ENCODE peak calls at places on chromosomes 16 and 17, in seven cellular contexts. One of them, this sample, is unnamed.

GRCh38 chr17:82350182-82351030 is 8.6 kb upstream of the TEX19 start:
- DNase-seq in HCT116: peak; percentile 56
- DNase-seq in T47D: peak; percentile 56
- DNase-seq in GM12878: no peak
- DNase-seq in K562: no peak
- DNase-seq in SK-N-SH: no peak
- DNase-seq in H1: no peak
- DNase-seq in this sample: no peak

GRCh38 chr17:3818786-3819185 is 17.8 kb upstream of the ITGAE start:
- DNase-seq in GM12878: no peak
- DNase-seq in H1: no peak
- DNase-seq in HCT116: no peak
- DNase-seq in K562: no peak
- DNase-seq in T47D: no peak
- DNase-seq in SK-N-SH: no peak
- DNase-seq in this sample: peak; percentile 29

GRCh38 chr16:74577882-74578366 is 29.0 kb downstream of the GLG1 start:
- DNase-seq in GM12878: peak; percentile 57
- DNase-seq in HCT116: peak; percentile 94
- DNase-seq in T47D: no peak
- DNase-seq in SK-N-SH: no peak
- DNase-seq in K562: no peak
- DNase-seq in H1: no peak
- DNase-seq in this sample: no peak

GRCh38 chr16:83887088-83887487 is 11.8 kb upstream of the MLYCD start:
- DNase-seq in SK-N-SH: no peak
- DNase-seq in GM12878: no peak
- DNase-seq in H1: no peak
- DNase-seq in T47D: peak; percentile 72
- DNase-seq in HCT116: peak; percentile 31
- DNase-seq in K562: no peak
- DNase-seq in this sample: no peak

GRCh38 chr17:6919158-6919557 is 76.7 kb upstream of the ALOX12 start:
- DNase-seq in SK-N-SH: no peak
- DNase-seq in H1: no peak
- DNase-seq in T47D: no peak
- DNase-seq in K562: no peak
- DNase-seq in GM12878: no peak
- DNase-seq in HCT116: no peak
- DNase-seq in this sample: no peak

GRCh38 chr17:42754782-42755181 is 6.2 kb upstream of the RAMP2 start:
- DNase-seq in HCT116: no peak
- DNase-seq in K562: no peak
- DNase-seq in SK-N-SH: no peak
- DNase-seq in GM12878: no peak
- DNase-seq in H1: no peak
- DNase-seq in T47D: no peak
- DNase-seq in this sample: no peak

GRCh38 chr16:83015871-83016270 is 389.1 kb downstream of the CDH13 start:
- DNase-seq in T47D: no peak
- DNase-seq in SK-N-SH: no peak
- DNase-seq in HCT116: no peak
- DNase-seq in K562: no peak
- DNase-seq in H1: no peak
- DNase-seq in GM12878: no peak
- DNase-seq in this sample: no peak

GRCh38 chr17:1843947-1844346 is 14.1 kb downstream of the RPA1 start:
- DNase-seq in T47D: no peak
- DNase-seq in H1: no peak
- DNase-seq in K562: no peak
- DNase-seq in GM12878: no peak
- DNase-seq in SK-N-SH: no peak
- DNase-seq in HCT116: no peak
- DNase-seq in this sample: no peak

GRCh38 chr17:16287563-16288027 is 65.7 kb downstream of the CENPV start:
- DNase-seq in H1: no peak
- DNase-seq in K562: no peak
- DNase-seq in HCT116: no peak
- DNase-seq in SK-N-SH: no peak
- DNase-seq in T47D: no peak
- DNase-seq in GM12878: peak; percentile 80
- DNase-seq in this sample: peak; percentile 48

GRCh38 chr16:67541391-67542263 is 13.0 kb downstream of the RIPOR1 start:
- DNase-seq in T47D: no peak
- DNase-seq in SK-N-SH: no peak
- DNase-seq in GM12878: no peak
- DNase-seq in K562: no peak
- DNase-seq in HCT116: no peak
- DNase-seq in H1: no peak
- DNase-seq in this sample: no peak

GRCh38 chr17:39105705-39106104 is 45.7 kb downstream of the PLXDC1 start:
- DNase-seq in K562: no peak
- DNase-seq in T47D: no peak
- DNase-seq in HCT116: no peak
- DNase-seq in GM12878: no peak
- DNase-seq in H1: no peak
- DNase-seq in SK-N-SH: no peak
- DNase-seq in this sample: no peak
- TF ChIP-seq JUND in K562: no peak
- TF ChIP-seq JUND in T47D: no peak
- TF ChIP-seq JUND in HCT116: no peak
- TF ChIP-seq JUND in GM12878: no peak
- TF ChIP-seq JUND in H1: no peak
- TF ChIP-seq JUND in SK-N-SH: no peak
- TF ChIP-seq JUND in this sample: no peak

GRCh38 chr17:80517641-80518040 is 27.0 kb upstream of the RPTOR start:
- DNase-seq in HCT116: no peak
- DNase-seq in H1: no peak
- DNase-seq in K562: no peak
- DNase-seq in SK-N-SH: no peak
- DNase-seq in GM12878: no peak
- DNase-seq in T47D: no peak
- DNase-seq in this sample: no peak
- TF ChIP-seq JUND in HCT116: no peak
- TF ChIP-seq JUND in H1: no peak
- TF ChIP-seq JUND in K562: no peak
- TF ChIP-seq JUND in SK-N-SH: no peak
- TF ChIP-seq JUND in GM12878: no peak
- TF ChIP-seq JUND in T47D: no peak
- TF ChIP-seq JUND in this sample: no peak

GRCh38 chr17:66426397-66427033 is 124.1 kb downstream of the PRKCA start:
- DNase-seq in K562: peak; percentile 16
- DNase-seq in H1: no peak
- DNase-seq in SK-N-SH: no peak
- DNase-seq in GM12878: no peak
- DNase-seq in T47D: peak; percentile 45
- DNase-seq in HCT116: peak; percentile 31
- DNase-seq in this sample: peak; percentile 66
- TF ChIP-seq JUND in K562: no peak
- TF ChIP-seq JUND in H1: no peak
- TF ChIP-seq JUND in SK-N-SH: no peak
- TF ChIP-seq JUND in GM12878: no peak
- TF ChIP-seq JUND in T47D: no peak
- TF ChIP-seq JUND in HCT116: no peak
- TF ChIP-seq JUND in this sample: no peak

GRCh38 chr16:81939164-81940067 is 71.9 kb downstream of the SDR42E1 start:
- DNase-seq in K562: no peak
- DNase-seq in T47D: peak; percentile 31
- DNase-seq in H1: peak; percentile 71
- DNase-seq in GM12878: no peak
- DNase-seq in SK-N-SH: no peak
- DNase-seq in HCT116: no peak
- DNase-seq in this sample: no peak

GRCh38 chr16:81937305-81938038 is 73.8 kb downstream of the SDR42E1 start:
- DNase-seq in K562: no peak
- DNase-seq in SK-N-SH: no peak
- DNase-seq in T47D: no peak
- DNase-seq in HCT116: no peak
- DNase-seq in H1: peak; percentile 43
- DNase-seq in GM12878: no peak
- DNase-seq in this sample: no peak

GRCh38 chr16:81938331-81939163 is 72.7 kb downstream of the SDR42E1 start:
- DNase-seq in H1: peak; percentile 27
- DNase-seq in HCT116: no peak
- DNase-seq in K562: no peak
- DNase-seq in SK-N-SH: no peak
- DNase-seq in T47D: no peak
- DNase-seq in GM12878: no peak
- DNase-seq in this sample: no peak

GRCh38 chr16:81945665-81946064 is 65.6 kb downstream of the SDR42E1 start:
- DNase-seq in T47D: no peak
- DNase-seq in H1: no peak
- DNase-seq in GM12878: no peak
- DNase-seq in SK-N-SH: no peak
- DNase-seq in K562: no peak
- DNase-seq in HCT116: no peak
- DNase-seq in this sample: no peak

GRCh38 chr16:81940781-81941560 is 70.3 kb downstream of the SDR42E1 start:
- DNase-seq in GM12878: no peak
- DNase-seq in K562: no peak
- DNase-seq in T47D: peak; percentile 79
- DNase-seq in H1: peak; percentile 45
- DNase-seq in HCT116: peak; percentile 57
- DNase-seq in SK-N-SH: peak; percentile 15
- DNase-seq in this sample: peak; percentile 47
- TF ChIP-seq JUND in GM12878: no peak
- TF ChIP-seq JUND in K562: peak; percentile 37
- TF ChIP-seq JUND in T47D: no peak
- TF ChIP-seq JUND in H1: peak; percentile 54
- TF ChIP-seq JUND in HCT116: peak; percentile 39
- TF ChIP-seq JUND in SK-N-SH: no peak
- TF ChIP-seq JUND in this sample: no peak

GRCh38 chr17:79866791-79867190 is 27.6 kb upstream of the CBX4 start:
- DNase-seq in HCT116: no peak
- DNase-seq in K562: no peak
- DNase-seq in SK-N-SH: peak; percentile 19
- DNase-seq in T47D: no peak
- DNase-seq in GM12878: no peak
- DNase-seq in H1: no peak
- DNase-seq in this sample: no peak
- TF ChIP-seq JUND in HCT116: no peak
- TF ChIP-seq JUND in K562: no peak
- TF ChIP-seq JUND in SK-N-SH: no peak
- TF ChIP-seq JUND in T47D: no peak
- TF ChIP-seq JUND in GM12878: no peak
- TF ChIP-seq JUND in H1: no peak
- TF ChIP-seq JUND in this sample: no peak

GRCh38 chr16:3168706-3169105 is 19.3 kb upstream of the OR1F1 start:
- DNase-seq in H1: no peak
- DNase-seq in HCT116: no peak
- DNase-seq in K562: no peak
- DNase-seq in T47D: peak; percentile 57
- DNase-seq in SK-N-SH: no peak
- DNase-seq in GM12878: no peak
- DNase-seq in this sample: no peak

GRCh38 chr16:3170440-3171180 is 17.4 kb upstream of the OR1F1 start:
- DNase-seq in H1: peak; percentile 77
- DNase-seq in GM12878: no peak
- DNase-seq in SK-N-SH: no peak
- DNase-seq in HCT116: no peak
- DNase-seq in T47D: peak; percentile 33
- DNase-seq in K562: no peak
- DNase-seq in this sample: no peak

GRCh38 chr16:3173892-3174617 is 13.9 kb upstream of the OR1F1 start:
- DNase-seq in HCT116: no peak
- DNase-seq in SK-N-SH: peak; percentile 81
- DNase-seq in GM12878: no peak
- DNase-seq in H1: peak; percentile 95
- DNase-seq in T47D: peak; percentile 68
- DNase-seq in K562: peak; percentile 69
- DNase-seq in this sample: peak; percentile 65

GRCh38 chr16:3171855-3172593 is 16.0 kb upstream of the OR1F1 start:
- DNase-seq in SK-N-SH: peak; percentile 51
- DNase-seq in K562: peak; percentile 74
- DNase-seq in HCT116: no peak
- DNase-seq in T47D: no peak
- DNase-seq in H1: peak; percentile 96
- DNase-seq in GM12878: no peak
- DNase-seq in this sample: peak; percentile 67

DNA sequence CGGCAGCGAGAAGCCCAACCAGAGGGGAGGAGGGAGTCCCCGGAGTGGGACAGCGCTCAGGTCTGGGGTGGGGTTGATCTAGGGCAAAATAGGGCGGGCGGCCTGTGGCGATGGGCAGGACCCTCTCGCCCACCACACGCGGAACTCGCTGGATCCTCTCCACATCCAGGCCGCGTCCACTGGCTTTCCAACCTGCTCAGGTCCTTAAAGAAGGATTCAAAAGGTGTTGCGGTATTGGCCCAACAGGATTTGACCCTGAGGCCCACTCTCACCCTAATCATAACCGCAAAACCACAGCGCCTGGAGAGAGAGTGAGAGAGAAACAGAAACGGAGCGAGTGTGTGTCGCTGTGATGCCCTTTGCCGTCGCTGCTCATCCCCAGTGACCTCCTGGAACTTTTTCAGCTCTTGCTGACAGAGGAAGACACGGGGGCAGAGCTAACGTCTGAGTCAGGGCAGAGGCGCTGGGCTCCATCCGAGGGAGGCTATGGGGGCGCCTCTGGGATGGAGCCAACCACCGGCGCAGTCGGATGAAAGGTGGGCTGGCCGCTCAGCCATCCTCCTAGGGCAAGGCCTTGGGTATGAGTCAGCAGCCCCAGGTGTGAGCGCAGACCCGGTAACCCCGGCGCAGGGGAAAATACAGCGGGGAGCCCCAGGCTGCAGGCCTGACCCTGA is 16.7 kb upstream of the OR1F1 start:
- DNase-seq in GM12878: no peak
- DNase-seq in H1: no peak
- DNase-seq in T47D: no peak
- DNase-seq in SK-N-SH: peak; percentile 50
- DNase-seq in K562: peak; percentile 34
- DNase-seq in HCT116: no peak
- DNase-seq in this sample: no peak
- TF ChIP-seq JUND in GM12878: no peak
- TF ChIP-seq JUND in H1: peak; percentile 6
- TF ChIP-seq JUND in T47D: no peak
- TF ChIP-seq JUND in SK-N-SH: no peak
- TF ChIP-seq JUND in K562: no peak
- TF ChIP-seq JUND in HCT116: no peak
- TF ChIP-seq JUND in this sample: no peak

GRCh38 chr16:4911831-4912422 is 25.0 kb downstream of the PPL start:
- DNase-seq in T47D: no peak
- DNase-seq in HCT116: no peak
- DNase-seq in SK-N-SH: no peak
- DNase-seq in H1: no peak
- DNase-seq in K562: no peak
- DNase-seq in GM12878: no peak
- DNase-seq in this sample: peak; percentile 32
- TF ChIP-seq JUND in T47D: no peak
- TF ChIP-seq JUND in HCT116: no peak
- TF ChIP-seq JUND in SK-N-SH: no peak
- TF ChIP-seq JUND in H1: no peak
- TF ChIP-seq JUND in K562: no peak
- TF ChIP-seq JUND in GM12878: no peak
- TF ChIP-seq JUND in this sample: no peak

GRCh38 chr17:27560668-27561067 is 70.3 kb upstream of the LGALS9 start:
- DNase-seq in K562: no peak
- DNase-seq in GM12878: no peak
- DNase-seq in H1: no peak
- DNase-seq in SK-N-SH: no peak
- DNase-seq in HCT116: no peak
- DNase-seq in T47D: no peak
- DNase-seq in this sample: no peak
- TF ChIP-seq JUND in K562: no peak
- TF ChIP-seq JUND in GM12878: no peak
- TF ChIP-seq JUND in H1: no peak
- TF ChIP-seq JUND in SK-N-SH: no peak
- TF ChIP-seq JUND in HCT116: no peak
- TF ChIP-seq JUND in T47D: no peak
- TF ChIP-seq JUND in this sample: no peak

GRCh38 chr17:50853015-50853615 is 13.0 kb downstream of the TOB1 start:
- DNase-seq in H1: no peak
- DNase-seq in K562: no peak
- DNase-seq in GM12878: no peak
- DNase-seq in SK-N-SH: no peak
- DNase-seq in T47D: no peak
- DNase-seq in HCT116: no peak
- DNase-seq in this sample: peak; percentile 74
- TF ChIP-seq JUND in H1: no peak
- TF ChIP-seq JUND in K562: no peak
- TF ChIP-seq JUND in GM12878: no peak
- TF ChIP-seq JUND in SK-N-SH: no peak
- TF ChIP-seq JUND in T47D: no peak
- TF ChIP-seq JUND in HCT116: no peak
- TF ChIP-seq JUND in this sample: no peak